ENCODE peak calls at places on chromosome X, in five cellular contexts. W is memory B cell, O is upper lobe of left lung, E is ELF-1, K is HS-5. I is an unnamed sample.

GRCh38 chrX:48983081-48983480 is 11.4 kb upstream of the KCND1 start:
- DNase-seq in W (no peak), O (no peak), E (no peak), K (no peak), I (no peak)

GRCh38 chrX:154485150-154486051 is 1.0 kb downstream of the UBL4A start:
- DNase-seq in W (no peak), O (no peak), E (peak; percentile 17), K (no peak), I (no peak)

GRCh38 chrX:123685273-123685672 is 47.6 kb downstream of the THOC2 start:
- DNase-seq in W (no peak), O (no peak), E (no peak), K (no peak), I (no peak)

GRCh38 chrX:53263597-53264094 is 17.7 kb downstream of the IQSEC2 start:
- DNase-seq in W (no peak), O (no peak), E (no peak), K (no peak), I (no peak)

GRCh38 chrX:130933358-130933757 is 30.3 kb upstream of the ENOX2 start:
- DNase-seq in W (no peak), O (no peak), E (no peak), K (no peak), I (no peak)

GRCh38 chrX:122945328-122945727 is 238.8 kb upstream of the GRIA3 start:
- DNase-seq in W (no peak), O (no peak), E (no peak), K (no peak), I (no peak)

GRCh38 chrX:110698696-110699095 is 96.9 kb downstream of the CHRDL1 start:
- DNase-seq in W (no peak), O (no peak), E (no peak), K (no peak), I (no peak)

GRCh38 chrX:131792356-131792749 is 230.7 kb upstream of the STK26 start:
- DNase-seq in W (peak; percentile 79), O (peak; percentile 89), E (peak; percentile 96), K (no peak), I (peak; percentile 90)

GRCh38 chrX:41258281-41258680 is 75.7 kb upstream of the DDX3X start:
- DNase-seq in W (no peak), O (no peak), E (no peak), K (no peak), I (no peak)

GRCh38 chrX:10071451-10072163 is 85.2 kb upstream of the CLCN4 start:
- DNase-seq in W (no peak), O (no peak), E (no peak), K (no peak), I (peak; percentile 49)

GRCh38 chrX:12974217-12974796 is 603 bp upstream of the TMSB4X start:
- DNase-seq in W (no peak), O (peak; percentile 79), E (peak; percentile 80), K (no peak), I (no peak)

GRCh38 chrX:151973851-151974335 is 583 bp downstream of the GABRE start:
- DNase-seq in W (no peak), O (peak; percentile 44), E (peak; percentile 15), K (no peak), I (no peak)

GRCh38 chrX:41922694-41923171 is 621 bp downstream of the CASK start:
- DNase-seq in W (peak; percentile 12), O (peak; percentile 27), E (peak; percentile 58), K (no peak), I (no peak)

GRCh38 chrX:134933911-134934310 is 56.9 kb upstream of the SMIM10 start:
- DNase-seq in W (no peak), O (no peak), E (no peak), K (no peak), I (no peak)

GRCh38 chrX:72295745-72296144 is 10.0 kb downstream of the CITED1 start:
- DNase-seq in W (no peak), O (no peak), E (no peak), K (no peak), I (no peak)

GRCh38 chrX:6223516-6223915 is 5.2 kb downstream of the NLGN4X start:
- DNase-seq in W (no peak), O (no peak), E (no peak), K (no peak), I (no peak)

GRCh38 chrX:45795546-45795945 is 594.9 kb upstream of the DIPK2B start:
- DNase-seq in W (no peak), O (no peak), E (no peak), K (no peak), I (no peak)

GRCh38 chrX:115372026-115372610 is 82.6 kb downstream of the LUZP4 start:
- DNase-seq in W (no peak), O (no peak), E (peak; percentile 62), K (peak; percentile 29), I (no peak)

GRCh38 chrX:1239681-1240142 is 27.3 kb upstream of the CRLF2 start:
- DNase-seq in W (peak; percentile 49), O (peak; percentile 91), E (no peak), K (no peak), I (no peak)

GRCh38 chrX:11416600-11416999 is 123.4 kb downstream of the AMELX start:
- DNase-seq in W (no peak), O (no peak), E (no peak), K (no peak), I (no peak)

GRCh38 chrX:154714925-154715324 is 36.0 kb downstream of the GAB3 start:
- DNase-seq in W (peak; percentile 30), O (no peak), E (peak; percentile 41), K (no peak), I (no peak)

GRCh38 chrX:134886201-134886600 is 104.6 kb upstream of the SMIM10 start:
- DNase-seq in W (no peak), O (no peak), E (no peak), K (no peak), I (no peak)

GRCh38 chrX:49197543-49198087 is 2.4 kb downstream of the SYP start:
- DNase-seq in W (no peak), O (no peak), E (no peak), K (no peak), I (no peak)

GRCh38 chrX:10557166-10557565 is 63.2 kb downstream of the MID1 start:
- DNase-seq in W (no peak), O (no peak), E (no peak), K (no peak), I (no peak)

GRCh38 chrX:13064599-13065143 is 20.3 kb upstream of the FAM9C start:
- DNase-seq in W (no peak), O (no peak), E (no peak), K (no peak), I (no peak)

I was measured in AG09319.